ENCODE peak calls at places on chromosomes 7 and 10, in five cellular contexts. V, B, Y, I and O are unnamed samples.

GRCh38 chr10:5963071-5963470 is 14.3 kb downstream of the IL15RA start:
- DNase-seq in I (no peak), Y (no peak), B (no peak), V (peak; percentile 6), O (no peak)

GRCh38 chr7:106891545-106892410 is 26.7 kb downstream of the PIK3CG start:
- DNase-seq in I (no peak), V (no peak), Y (no peak), B (no peak), O (no peak)

GRCh38 chr10:102646610-102647432 is 2.5 kb downstream of the TRIM8 start:
- DNase-seq in Y (no peak), B (peak; percentile 89), I (peak; percentile 32), V (peak; percentile 54), O (peak; percentile 60)

GRCh38 chr7:68187549-68187948 is 1190.9 kb downstream of the TYW1 start:
- DNase-seq in Y (no peak), V (no peak), I (no peak), B (peak; percentile 20), O (no peak)

GRCh38 chr10:96974348-96974747 is 142.2 kb downstream of the LCOR start:
- DNase-seq in B (no peak), Y (no peak), I (no peak), V (no peak), O (peak; percentile 48)

GRCh38 chr10:49458869-49459268 is 63.0 kb upstream of the DRGX start:
- DNase-seq in I (no peak), Y (no peak), B (no peak), V (no peak), O (no peak)

GRCh38 chr10:46250898-46251856 is 35.6 kb upstream of the ANTXRL start:
- DNase-seq in B (no peak), Y (no peak), I (no peak), V (no peak), O (no peak)

GRCh38 chr7:88092676-88092999 is 127.2 kb downstream of the SRI start:
- DNase-seq in Y (no peak), I (no peak), B (no peak), V (no peak), O (no peak)

GRCh38 chr10:35027567-35027966 is 62.6 kb downstream of the CUL2 start:
- DNase-seq in I (no peak), V (no peak), Y (peak; percentile 12), B (no peak), O (peak; percentile 3)

GRCh38 chr7:44759246-44759645 is 10.6 kb downstream of the ZMIZ2 start:
- DNase-seq in V (no peak), I (no peak), Y (no peak), B (peak; percentile 63), O (no peak)

GRCh38 chr10:93821051-93821772 is 63.5 kb downstream of the LGI1 start:
- DNase-seq in B (no peak), V (no peak), Y (peak; percentile 14), I (peak; percentile 36), O (peak; percentile 74)

GRCh38 chr7:139775829-139776266 is 1.9 kb downstream of the HIPK2 start:
- DNase-seq in B (no peak), Y (peak; percentile 69), I (peak; percentile 73), V (peak; percentile 73), O (peak; percentile 84)

GRCh38 chr7:32164341-32164996 is 94.3 kb upstream of the PDE1C start:
- DNase-seq in Y (peak; percentile 43), V (peak; percentile 22), B (no peak), I (peak; percentile 43), O (peak; percentile 46)

GRCh38 chr7:13259908-13260307 is 572.5 kb downstream of the ARL4A start:
- DNase-seq in Y (no peak), I (no peak), V (no peak), B (no peak), O (no peak)

GRCh38 chr10:43925793-43926192 is 277.1 kb upstream of the ZNF32 start:
- DNase-seq in I (no peak), B (no peak), V (no peak), Y (no peak), O (no peak)

GRCh38 chr10:125064681-125065492 is 95.5 kb downstream of the CTBP2 start:
- DNase-seq in I (peak; percentile 79), B (no peak), Y (no peak), V (no peak), O (peak; percentile 74)
- H3K36me3 ChIP-seq in I (no peaks in the 10 kb centered on the region), B (no peaks in the 10 kb centered on the region), Y (no peaks in the 10 kb centered on the region), V (no peaks in the 10 kb centered on the region), O (no peaks in the 10 kb centered on the region)

GRCh38 chr10:22681301-22681700 is 33.1 kb downstream of the PIP4K2A start:
- DNase-seq in I (no peak), B (no peak), V (no peak), Y (no peak), O (no peak)
- H3K27ac ChIP-seq in I (no peak overlapping the region), B (peak overlapping the region; percentile 81), V (no peak overlapping the region), Y (peak overlapping the region; percentile 14), O (peak overlapping the region; percentile 68)

DNA sequence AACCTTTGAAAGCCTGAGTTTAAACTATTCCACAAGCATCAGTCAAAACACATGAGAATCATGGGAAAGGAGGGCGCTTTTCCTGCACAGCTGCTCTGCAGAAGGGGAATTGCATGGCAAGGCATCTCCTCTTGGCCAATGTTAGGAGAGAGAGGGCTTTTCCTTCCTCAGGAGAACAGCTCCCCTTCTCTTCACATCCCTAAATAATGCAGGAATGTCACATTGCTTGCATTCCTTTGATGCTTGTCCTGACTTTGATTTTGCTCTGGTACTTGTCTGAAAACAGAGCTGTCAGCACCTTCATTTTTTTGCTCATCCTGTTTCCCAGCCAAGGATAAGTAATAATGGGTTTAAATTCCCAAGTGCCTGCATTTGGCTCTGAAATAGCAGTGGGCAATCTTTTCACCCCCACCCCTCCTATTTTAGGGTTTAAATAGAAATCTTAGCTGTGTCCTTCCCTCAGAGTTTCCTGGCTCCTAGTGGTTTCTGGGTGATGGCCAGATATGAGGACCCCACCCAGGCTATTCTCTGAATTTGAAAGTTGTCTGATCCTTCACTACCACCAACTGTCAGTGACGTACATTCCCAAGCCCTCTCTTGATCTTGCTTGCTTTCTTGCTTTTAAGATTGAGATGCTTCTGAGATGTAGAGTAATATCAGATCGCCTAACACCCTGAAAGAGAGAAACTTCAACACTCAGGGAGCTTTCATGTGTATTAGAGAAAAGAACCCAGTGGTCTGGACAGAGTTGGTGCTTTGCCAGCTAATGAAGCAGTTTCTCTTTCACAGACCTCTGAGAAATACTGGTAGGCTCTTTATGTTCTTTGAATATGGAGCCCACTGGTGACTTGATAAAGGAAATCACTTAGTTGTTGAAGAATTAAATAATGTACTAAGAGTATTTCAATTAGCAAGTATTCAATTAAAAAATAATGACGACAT is 75.4 kb upstream of the NPVF start:
- DNase-seq in Y (no peak), V (no peak), B (no peak), I (no peak), O (no peak)
- H3K36me3 ChIP-seq in Y (no peaks in the 10 kb centered on the region), V (no peaks in the 10 kb centered on the region), B (no peaks in the 10 kb centered on the region), I (no peaks in the 10 kb centered on the region), O (no peaks in the 10 kb centered on the region)

GRCh38 chr7:22429386-22429785 is 70.6 kb downstream of the STEAP1B start:
- DNase-seq in I (no peak), B (no peak), V (no peak), Y (no peak), O (no peak)
- H3K27ac ChIP-seq in I (no peak overlapping the region), B (no peak overlapping the region), V (no peak overlapping the region), Y (no peak overlapping the region), O (no peak overlapping the region)

GRCh38 chr10:74036474-74036873 is 38.6 kb downstream of the VCL start:
- DNase-seq in V (no peak), B (no peak), Y (no peak), I (no peak), O (no peak)

GRCh38 chr10:74040200-74041126 is 42.5 kb downstream of the VCL start:
- DNase-seq in I (no peak), B (no peak), V (no peak), Y (no peak), O (no peak)

GRCh38 chr10:74035324-74035723 is 37.4 kb downstream of the VCL start:
- DNase-seq in Y (no peak), V (no peak), I (no peak), B (no peak), O (no peak)

GRCh38 chr10:74044419-74044818 is 46.5 kb downstream of the VCL start:
- DNase-seq in V (no peak), Y (no peak), B (no peak), I (no peak), O (no peak)

GRCh38 chr10:74039561-74040145 is 41.7 kb downstream of the VCL start:
- DNase-seq in V (no peak), B (no peak), I (no peak), Y (no peak), O (no peak)
- H3K36me3 ChIP-seq in V (peaks cover 2% of the 10 kb centered on the region), B (peaks cover 8% of the 10 kb centered on the region), I (peaks cover 13% of the 10 kb centered on the region), Y (peaks cover 6% of the 10 kb centered on the region), O (peaks cover 2% of the 10 kb centered on the region)

GRCh38 chr7:102069913-102070629 is 216.6 kb upstream of the SH2B2 start:
- DNase-seq in Y (no peak), V (no peak), I (no peak), B (no peak), O (no peak)
- H3K27ac ChIP-seq in Y (no peak overlapping the region), V (no peak overlapping the region), I (no peak overlapping the region), B (no peak overlapping the region), O (no peak overlapping the region)